ENCODE peak calls at places on chromosomes 11 and 22, in nine cellular contexts. V is NB4; W is Daoy; Q is activated CD8-positive, alpha-beta memory T cell treated with anti-CD3 and anti-CD28 coated beads for 24 hours; G is tibial artery; A is activated CD4-positive, alpha-beta T cell treated with anti-CD3 and anti-CD28 coated beads, Interleukin-2, amount 50 U/mL, for 1 hour; D is activated CD4-positive, CD25-positive, alpha-beta regulatory T cell; M is activated naive CD4-positive, alpha-beta T cell; Y is adrenal gland. O is an unnamed sample.

GRCh38 chr11:50220651-50221050 is 188.0 kb downstream of the OR4C45 start:
- DNase-seq in W (no peak), D (no peak), Q (no peak), Y (no peak), A (no peak), M (no peak), V (no peak), G (no peak), O (no peak)

GRCh38 chr11:77101043-77101537 is 1.6 kb upstream of the OMP start:
- DNase-seq in D (no peak), M (no peak), Y (no peak), W (peak), G (no peak), V (peak), Q (no peak), A (no peak), O (peak)

GRCh38 chr11:79119491-79120284 is 321.1 kb downstream of the TENM4 start:
- DNase-seq in G (no peak), A (no peak), M (no peak), Y (no peak), W (no peak), D (no peak), Q (no peak), V (no peak), O (no peak)

GRCh38 chr22:28710889-28711285 is 30.7 kb downstream of the CHEK2 start:
- DNase-seq in A (no peak), W (peak), M (no peak), D (no peak), Q (no peak), V (no peak), G (no peak), Y (no peak), O (no peak)

GRCh38 chr11:70824590-70825300 is 426.4 kb downstream of the CTTN start:
- DNase-seq in Q (no peak), W (no peak), Y (no peak), M (no peak), D (no peak), G (no peak), A (no peak), V (no peak), O (no peak)

GRCh38 chr11:2480874-2481220 is 36.0 kb downstream of the KCNQ1 start:
- DNase-seq in W (no peak), V (peak), Q (no peak), G (no peak), D (no peak), M (no peak), A (no peak), Y (no peak), O (peak)

GRCh38 chr22:35568751-35569725 is 28.4 kb downstream of the RASD2 start:
- DNase-seq in M (no peak), A (no peak), Y (no peak), Q (no peak), V (no peak), W (peak), G (no peak), D (no peak), O (peak)

GRCh38 chr22:49660321-49660720 is 167.4 kb downstream of the BRD1 start:
- DNase-seq in A (no peak), M (no peak), W (no peak), G (peak), V (no peak), D (no peak), Y (peak), Q (no peak), O (no peak)

GRCh38 chr11:71212871-71213559 is 39.4 kb downstream of the SHANK2 start:
- DNase-seq in A (no peak), G (no peak), M (no peak), V (no peak), W (no peak), Y (no peak), D (no peak), Q (no peak), O (no peak)

GRCh38 chr11:63866211-63866610 is 27.3 kb downstream of the MARK2 start:
- DNase-seq in A (peak), Q (peak), V (peak), Y (no peak), M (peak), W (peak), D (peak), G (peak), O (no peak)

GRCh38 chr11:65493367-65494176 is 5.3 kb upstream of the MALAT1 start:
- DNase-seq in G (peak), D (no peak), M (no peak), Y (peak), W (peak), Q (no peak), V (peak), A (no peak), O (peak)

GRCh38 chr11:503179-503981 is 3.7 kb downstream of the RNH1 start:
- DNase-seq in G (peak), M (no peak), W (peak), Q (no peak), A (no peak), V (peak), Y (peak), D (no peak), O (no peak)

GRCh38 chr11:107859459-107860239 is 1.1 kb upstream of the SLC35F2 start:
- DNase-seq in M (no peak), Q (peak), W (peak), A (peak), V (peak), G (peak), D (no peak), Y (peak), O (peak)

GRCh38 chr11:71266114-71266833 is 13.9 kb upstream of the SHANK2 start:
- DNase-seq in W (no peak), Y (no peak), A (no peak), Q (peak), G (no peak), M (no peak), V (no peak), D (no peak), O (peak)

GRCh38 chr11:77374611-77375031 is 73.1 kb upstream of the GDPD4 start:
- DNase-seq in M (no peak), Q (no peak), G (no peak), Y (no peak), A (no peak), V (no peak), W (no peak), D (no peak), O (no peak)

GRCh38 chr11:27777013-27777412 is 76.8 kb upstream of the BDNF start:
- DNase-seq in W (peak), V (no peak), G (no peak), M (no peak), Q (no peak), A (no peak), D (no peak), Y (no peak), O (no peak)

GRCh38 chr11:14499178-14499559 is 442 bp downstream of the COPB1 start:
- DNase-seq in W (peak), D (no peak), Y (peak), Q (no peak), V (peak), M (peak), A (peak), G (no peak), O (no peak)

GRCh38 chr11:112610996-112611795 is 350.0 kb upstream of the NCAM1 start:
- DNase-seq in G (no peak), W (peak), A (no peak), Q (no peak), V (no peak), D (no peak), M (no peak), Y (no peak), O (no peak)

GRCh38 chr11:124075841-124076571 is 34.9 kb upstream of the OR10G7 start:
- DNase-seq in V (peak), M (no peak), G (no peak), Q (no peak), D (no peak), Y (peak), W (peak), A (no peak), O (peak)

GRCh38 chr11:128726464-128727139 is 32.7 kb downstream of the FLI1 start:
- DNase-seq in Q (no peak), M (peak), W (no peak), Y (no peak), V (peak), G (no peak), A (peak), D (no peak), O (no peak)

GRCh38 chr22:30880847-30881246 is 87.7 kb downstream of the MORC2 start:
- DNase-seq in G (no peak), D (no peak), A (no peak), V (no peak), M (no peak), W (no peak), Y (no peak), Q (no peak), O (no peak)